ENCODE peak calls at places on chromosome 1, in four cellular contexts. G is GDM1, W is H1, C is heart right ventricle. J is an unnamed sample.

GRCh38 chr1:248755505-248755904 is at the start of gene LYPD8:
- DNase-seq in G (no peak), W (no peak), C (no peak), J (no peak)

GRCh38 chr1:25550683-25551310 is 7.4 kb downstream of the LDLRAP1 start:
- DNase-seq in G (no peak), W (no peak), C (peak; percentile 73), J (no peak)

GRCh38 chr1:42044346-42044745 is 108.9 kb upstream of the GUCA2B start:
- DNase-seq in G (no peak), W (no peak), C (no peak), J (no peak)

GRCh38 chr1:66777846-66778245 is 23.2 kb downstream of the INSL5 start:
- DNase-seq in G (no peak), W (no peak), C (no peak), J (no peak)

GRCh38 chr1:180230791-180231505 is 884 bp downstream of the LHX4 start:
- DNase-seq in G (no peak), W (no peak), C (no peak), J (no peak)

GRCh38 chr1:6423321-6423999 is 1.1 kb upstream of the ESPN start:
- DNase-seq in G (no peak), W (peak; percentile 57), C (no peak), J (no peak)

GRCh38 chr1:207217778-207218511 is 103.5 kb upstream of the CD55 start:
- DNase-seq in G (no peak), W (no peak), C (no peak), J (no peak)

GRCh38 chr1:200795151-200795550 is 56.5 kb downstream of the CAMSAP2 start:
- DNase-seq in G (no peak), W (no peak), C (no peak), J (no peak)

GRCh38 chr1:51252366-51252765 is 16.3 kb downstream of the RNF11 start:
- DNase-seq in G (no peak), W (no peak), C (no peak), J (no peak)

GRCh38 chr1:36450919-36451305 is 661 bp upstream of the OSCP1 start:
- DNase-seq in G (no peak), W (no peak), C (no peak), J (no peak)

GRCh38 chr1:37471345-37472231 is 2.8 kb upstream of the ZC3H12A start:
- DNase-seq in G (peak; percentile 62), W (no peak), C (peak; percentile 72), J (peak; percentile 85)

GRCh38 chr1:171245458-171246064 is 2.7 kb upstream of the FMO1 start:
- DNase-seq in G (no peak), W (no peak), C (no peak), J (peak; percentile 31)

GRCh38 chr1:67894981-67895735 is 61.9 kb upstream of the GNG12 start:
- DNase-seq in G (no peak), W (no peak), C (no peak), J (no peak)

GRCh38 chr1:12309783-12310742 is 80.2 kb downstream of the VPS13D start:
- DNase-seq in G (no peak), W (no peak), C (peak; percentile 44), J (no peak)

GRCh38 chr1:110606784-110607662 is 865 bp upstream of the KCNA2 start:
- DNase-seq in G (no peak), W (no peak), C (no peak), J (no peak)

GRCh38 chr1:180267211-180267561 is 37.1 kb downstream of the LHX4 start:
- DNase-seq in G (no peak), W (no peak), C (no peak), J (no peak)

GRCh38 chr1:44347280-44347679 is 7.8 kb downstream of the ERI3 start:
- DNase-seq in G (no peak), W (no peak), C (no peak), J (peak; percentile 41)

GRCh38 chr1:228379165-228379460 is 27.5 kb downstream of the TRIM11 start:
- DNase-seq in G (no peak), W (no peak), C (no peak), J (no peak)

GRCh38 chr1:37728416-37728815 is 36.1 kb downstream of the CDCA8 start:
- DNase-seq in G (no peak), W (no peak), C (no peak), J (no peak)

GRCh38 chr1:15345711-15346355 is 63.9 kb upstream of the EFHD2 start:
- DNase-seq in G (peak; percentile 56), W (no peak), C (peak; percentile 32), J (peak; percentile 33)

GRCh38 chr1:200558866-200559459 is 61.6 kb downstream of the KIF14 start:
- DNase-seq in G (peak; percentile 5), W (no peak), C (peak; percentile 5), J (peak; percentile 33)

GRCh38 chr1:46522184-46522968 is 29.1 kb downstream of the KNCN start:
- DNase-seq in G (no peak), W (no peak), C (no peak), J (peak; percentile 18)

GRCh38 chr1:161192476-161193465 is 6.1 kb downstream of the ADAMTS4 start:
- DNase-seq in G (peak; percentile 64), W (no peak), C (peak; percentile 78), J (peak; percentile 81)

GRCh38 chr1:43932786-43933385 is 715 bp upstream of the ARTN start:
- DNase-seq in G (no peak), W (no peak), C (no peak), J (no peak)

GRCh38 chr1:226798427-226799411 is 59.6 kb upstream of the ITPKB start:
- DNase-seq in G (no peak), W (no peak), C (no peak), J (no peak)

GRCh38 chr1:200448034-200448762 is 38.4 kb upstream of the ZNF281 start:
- DNase-seq in G (no peak), W (no peak), C (no peak), J (no peak)

GRCh38 chr1:31239653-31240241 is at the start of gene NKAIN1:
- DNase-seq in G (no peak), W (peak; percentile 19), C (no peak), J (no peak)

GRCh38 chr1:183877321-183877720 is 72.4 kb downstream of the RGL1 start:
- DNase-seq in G (no peak), W (no peak), C (peak; percentile 56), J (peak; percentile 86)

GRCh38 chr1:155961937-155962336 is 16.4 kb downstream of the ARHGEF2 start:
- DNase-seq in G (no peak), W (no peak), C (peak; percentile 66), J (no peak)

GRCh38 chr1:87212431-87213125 is 116.1 kb upstream of the LMO4 start:
- DNase-seq in G (no peak), W (no peak), C (no peak), J (no peak)

GRCh38 chr1:58573705-58574591 is 3.1 kb downstream of the TACSTD2 start:
- DNase-seq in G (no peak), W (no peak), C (no peak), J (no peak)

GRCh38 chr1:97553975-97554374 is 366.9 kb downstream of the DPYD start:
- DNase-seq in G (no peak), W (no peak), C (no peak), J (no peak)

GRCh38 chr1:170881268-170882265 is 53.8 kb upstream of the MROH9 start:
- DNase-seq in G (no peak), W (no peak), C (peak; percentile 9), J (peak; percentile 71)

GRCh38 chr1:233907139-233907538 is 2.7 kb downstream of the SLC35F3 start:
- DNase-seq in G (no peak), W (no peak), C (no peak), J (no peak)

GRCh38 chr1:162541619-162542141 is 19.8 kb upstream of the UAP1 start:
- DNase-seq in G (no peak), W (no peak), C (peak; percentile 65), J (no peak)